ENCODE peak calls at places on chromosomes 2 and 18, in four cellular contexts. B, W, L and N are unnamed samples.

GRCh38 chr2:39386064-39386463 is 51.0 kb downstream of the MAP4K3 start:
- DNase-seq in B (no peak), W (no peak), L (no peak), N (no peak)

GRCh38 chr2:42132966-42133641 is 36.0 kb upstream of the EML4 start:
- DNase-seq in B (peak; percentile 68), W (peak; percentile 46), L (peak; percentile 83), N (peak; percentile 92)

GRCh38 chr2:128638741-128639477 is 320.2 kb upstream of the HS6ST1 start:
- DNase-seq in B (peak; percentile 40), W (peak; percentile 98), L (no peak), N (no peak)

GRCh38 chr2:237190958-237191692 is 105.4 kb downstream of the COPS8 start:
- DNase-seq in B (no peak), W (no peak), L (no peak), N (no peak)

GRCh38 chr2:164705412-164706167 is 84.3 kb upstream of the GRB14 start:
- DNase-seq in B (no peak), W (no peak), L (no peak), N (no peak)

GRCh38 chr2:108215794-108216211 is 24.0 kb upstream of the SULT1C3 start:
- DNase-seq in B (no peak), W (peak; percentile 8), L (no peak), N (no peak)

GRCh38 chr2:32626591-32627221 is 1.1 kb upstream of the TTC27 start:
- DNase-seq in B (no peak), W (peak; percentile 46), L (no peak), N (no peak)

GRCh38 chr2:3200420-3200939 is 177.1 kb downstream of the EIPR1 start:
- DNase-seq in B (no peak), W (no peak), L (no peak), N (no peak)

GRCh38 chr2:162182395-162182794 is 30.3 kb upstream of the GCG start:
- DNase-seq in B (no peak), W (no peak), L (no peak), N (no peak)

GRCh38 chr2:54310961-54311360 is 54.9 kb upstream of the TSPYL6 start:
- DNase-seq in B (no peak), W (no peak), L (no peak), N (no peak)

GRCh38 chr2:16154501-16155280 is 214.3 kb downstream of the MYCN start:
- DNase-seq in B (no peak), W (no peak), L (no peak), N (no peak)

GRCh38 chr2:120398961-120399888 is 53.3 kb downstream of the INHBB start:
- DNase-seq in B (no peak), W (no peak), L (no peak), N (no peak)

GRCh38 chr2:66541646-66542045 is 106.7 kb downstream of the MEIS1 start:
- DNase-seq in B (no peak), W (no peak), L (no peak), N (no peak)

GRCh38 chr2:154992826-154993225 is 294.3 kb downstream of the KCNJ3 start:
- DNase-seq in B (no peak), W (no peak), L (no peak), N (no peak)

GRCh38 chr2:56523815-56524214 is 340.0 kb downstream of the CCDC85A start:
- DNase-seq in B (no peak), W (no peak), L (no peak), N (no peak)

GRCh38 chr2:35891528-35891927 is 464.1 kb upstream of the CRIM1 start:
- DNase-seq in B (no peak), W (no peak), L (no peak), N (no peak)

GRCh38 chr18:75478996-75479870 is 51.7 kb upstream of the SMIM21 start:
- DNase-seq in B (no peak), W (peak; percentile 63), L (peak; percentile 34), N (peak; percentile 37)

GRCh38 chr18:58313491-58314032 is 269.5 kb downstream of the NEDD4L start:
- DNase-seq in B (no peak), W (no peak), L (no peak), N (no peak)

GRCh38 chr2:184598313-184599053 is at the start of gene ZNF804A:
- DNase-seq in B (peak; percentile 80), W (peak; percentile 55), L (peak; percentile 84), N (no peak)

DNA sequence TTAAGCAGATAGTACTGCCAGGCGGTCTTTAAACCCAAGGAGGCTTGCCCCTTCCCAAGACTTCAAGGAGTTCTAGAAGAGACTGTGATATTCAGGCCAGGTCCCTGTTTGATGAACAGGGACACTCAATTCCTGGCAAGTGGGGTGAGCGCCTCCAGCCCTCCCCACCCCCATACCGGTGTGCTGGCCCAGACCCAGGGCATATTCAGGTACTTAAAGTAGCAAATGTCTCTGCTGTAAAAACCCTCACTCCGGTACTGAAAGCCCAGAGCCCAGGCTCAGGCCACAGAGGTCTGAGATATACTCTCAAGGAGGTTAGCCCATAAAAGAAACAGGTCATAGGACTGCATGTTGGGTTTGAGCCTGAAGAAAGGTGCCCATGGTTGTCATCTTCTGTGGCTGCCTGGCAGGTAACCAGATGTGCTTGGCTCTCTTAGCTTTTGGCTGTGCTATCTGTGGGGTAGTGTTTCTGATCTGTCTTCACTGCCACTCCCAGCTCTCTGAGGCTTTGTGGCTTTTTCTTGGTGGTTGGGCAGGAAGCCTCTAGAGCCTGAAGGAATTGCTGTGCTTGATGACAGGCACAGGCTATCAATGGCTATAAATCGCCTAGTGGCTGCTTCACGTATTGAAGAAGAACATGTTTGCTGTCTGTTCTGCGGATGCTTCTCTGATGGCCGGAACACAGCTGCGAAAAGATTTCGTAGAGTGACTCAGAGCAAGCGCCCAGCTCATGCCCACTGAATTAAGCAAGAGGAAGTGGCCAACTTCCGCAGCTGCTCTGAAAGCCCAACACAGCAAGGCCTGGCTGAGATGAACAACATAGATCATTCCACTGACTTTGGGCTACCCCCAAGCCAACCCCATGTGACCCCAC is 63.3 kb upstream of the ALPP start:
- DNase-seq in B (no peak), W (peak; percentile 19), L (peak; percentile 59), N (no peak)
- TF ChIP-seq CTCF in B (no peak), W (no peak), L (peak; percentile 15), N (no peak)

GRCh38 chr2:88187038-88187676 is 17.0 kb downstream of the THNSL2 start:
- DNase-seq in B (peak; percentile 81), W (peak; percentile 96), L (peak; percentile 40), N (no peak)

GRCh38 chr2:88185480-88185879 is 15.3 kb downstream of the THNSL2 start:
- DNase-seq in B (no peak), W (no peak), L (no peak), N (no peak)

GRCh38 chr2:88188741-88189140 is 18.6 kb downstream of the THNSL2 start:
- DNase-seq in B (no peak), W (no peak), L (no peak), N (peak; percentile 12)

GRCh38 chr2:88190808-88191721 is 20.9 kb downstream of the THNSL2 start:
- DNase-seq in B (peak; percentile 68), W (peak; percentile 86), L (peak; percentile 32), N (no peak)

DNA sequence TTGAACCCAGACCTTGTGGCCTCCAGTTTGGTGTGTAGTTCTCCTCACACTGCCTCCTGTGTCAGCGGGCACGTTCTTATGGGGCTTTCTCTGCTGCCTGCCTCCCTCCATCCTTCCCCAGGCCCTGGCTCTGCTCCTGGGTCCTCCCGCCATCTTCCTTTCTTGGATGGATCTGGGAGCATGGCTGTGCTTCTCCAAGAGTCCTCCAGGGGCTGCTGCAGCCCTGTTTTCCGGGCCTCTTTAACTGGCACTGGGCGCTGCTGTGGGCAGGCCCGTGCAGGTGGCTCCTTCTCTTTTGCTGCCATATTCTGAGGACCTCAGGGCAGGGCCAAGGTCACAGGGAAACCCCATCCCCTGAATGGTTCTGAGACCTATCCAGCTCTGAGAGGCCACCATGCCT is 17.8 kb downstream of the THNSL2 start:
- DNase-seq in B (no peak), W (peak; percentile 74), L (no peak), N (no peak)
- TF ChIP-seq CTCF in B (peak; percentile 44), W (peak; percentile 77), L (no peak), N (no peak)

GRCh38 chr2:177264539-177265385 is at the start of gene NFE2L2:
- DNase-seq in B (peak; percentile 83), W (peak; percentile 78), L (peak; percentile 98), N (peak; percentile 88)

GRCh38 chr2:177264209-177264538 is 353 bp downstream of the NFE2L2 start:
- DNase-seq in B (peak; percentile 61), W (no peak), L (no peak), N (no peak)

GRCh38 chr2:177265834-177266817 is 1.6 kb upstream of the NFE2L2 start:
- DNase-seq in B (no peak), W (no peak), L (peak; percentile 33), N (no peak)

GRCh38 chr2:177263451-177264208 is 897 bp downstream of the NFE2L2 start:
- DNase-seq in B (peak; percentile 99), W (peak; percentile 93), L (peak; percentile 98), N (peak; percentile 97)

GRCh38 chr2:177265386-177265690 is 811 bp upstream of the NFE2L2 start:
- DNase-seq in B (no peak), W (peak; percentile 48), L (no peak), N (no peak)
- TF ChIP-seq CTCF in B (no peak), W (peak; percentile 51), L (peak; percentile 32), N (peak; percentile 50)

DNA sequence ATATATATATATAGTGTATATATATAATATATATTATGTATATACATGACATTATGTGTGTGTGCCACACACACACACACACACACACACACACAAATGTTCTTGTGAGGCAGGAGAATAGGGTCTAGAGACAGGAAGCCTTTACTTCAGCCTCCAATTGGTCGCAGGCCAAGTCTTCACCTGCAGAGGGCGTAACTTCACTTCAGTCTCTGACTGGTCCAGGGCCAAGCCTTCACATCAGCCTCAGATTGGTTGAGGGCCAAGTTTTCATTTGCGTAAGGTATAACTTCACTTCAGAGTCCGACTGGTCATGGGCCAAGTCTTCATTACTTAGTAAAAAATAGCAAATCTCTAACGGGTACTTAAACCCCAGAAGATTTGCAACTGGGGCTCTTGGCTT is 13.2 kb upstream of the SS18 start:
- DNase-seq in B (peak; percentile 15), W (peak; percentile 84), L (peak; percentile 21), N (no peak)
- TF ChIP-seq CTCF in B (no peak), W (peak; percentile 93), L (no peak), N (no peak)

GRCh38 chr2:204360218-204361007 is 184.9 kb upstream of the PARD3B start:
- DNase-seq in B (no peak), W (no peak), L (no peak), N (no peak)
- TF ChIP-seq CTCF in B (no peak), W (no peak), L (no peak), N (no peak)

GRCh38 chr2:157967856-157968255 is 91.7 kb upstream of the ACVR1 start:
- DNase-seq in B (no peak), W (no peak), L (peak; percentile 1), N (no peak)
- TF ChIP-seq CTCF in B (no peak), W (no peak), L (no peak), N (no peak)

GRCh38 chr2:37993135-37993534 is 68.0 kb downstream of the RMDN2 start:
- DNase-seq in B (no peak), W (peak; percentile 5), L (no peak), N (no peak)
- TF ChIP-seq CTCF in B (no peak), W (peak; percentile 31), L (no peak), N (no peak)

GRCh38 chr18:13625355-13625754 is 101.0 kb downstream of the FAM210A start:
- DNase-seq in B (no peak), W (no peak), L (no peak), N (no peak)
- TF ChIP-seq CTCF in B (no peak), W (no peak), L (no peak), N (no peak)

GRCh38 chr2:85748948-85749875 is 4.6 kb upstream of the ATOH8 start:
- DNase-seq in B (no peak), W (no peak), L (no peak), N (no peak)
- TF ChIP-seq CTCF in B (no peak), W (no peak), L (no peak), N (no peak)